ENCODE peak calls at places on chromosomes 12 and 14, in nine cellular contexts. I, L, S, Z, P, W, U, Q and O are unnamed samples.
A peak's percentile ranks its signal among the peaks of the same experiment; 100 is the strongest.

GRCh38 chr14:105146181-105146975 is 22.2 kb downstream of the JAG2 start:
- DNase-seq in Z (no peak), S (no peak), P (no peak), U (peak; percentile 5), W (no peak), Q (peak; percentile 23), I (no peak), L (no peak), O (no peak)

GRCh38 chr12:78338054-78338785 is 507.5 kb downstream of the NAV3 start:
- DNase-seq in W (no peak), I (no peak), Q (no peak), U (no peak), L (no peak), Z (no peak), P (no peak), S (no peak), O (no peak)

GRCh38 chr12:82686223-82687019 is at the start of gene TMTC2:
- DNase-seq in U (peak; percentile 95), L (peak; percentile 99), Q (peak; percentile 93), W (peak; percentile 12), I (peak; percentile 95), Z (peak; percentile 85), P (peak; percentile 83), S (peak; percentile 77), O (peak; percentile 68)

GRCh38 chr12:13005649-13006048 is 5.6 kb upstream of the HEBP1 start:
- DNase-seq in Z (no peak), U (peak; percentile 78), L (no peak), Q (no peak), I (no peak), W (no peak), S (no peak), P (no peak), O (no peak)

GRCh38 chr12:103632554-103633216 is 45.6 kb downstream of the STAB2 start:
- DNase-seq in W (peak; percentile 35), U (peak; percentile 50), Z (peak; percentile 82), L (no peak), P (no peak), Q (peak; percentile 85), I (peak; percentile 35), S (no peak), O (peak; percentile 37)

GRCh38 chr12:97545804-97546203 is 83.2 kb downstream of the RMST start:
- DNase-seq in Z (no peak), S (no peak), L (no peak), I (no peak), W (no peak), U (no peak), P (no peak), Q (no peak), O (no peak)

GRCh38 chr14:98345186-98345585 is 926.8 kb downstream of the BCL11B start:
- DNase-seq in Q (no peak), I (no peak), L (no peak), W (no peak), P (no peak), U (no peak), S (no peak), Z (no peak), O (no peak)

GRCh38 chr12:30067156-30067555 is 283.4 kb upstream of the TMTC1 start:
- DNase-seq in Q (no peak), I (no peak), S (peak; percentile 38), W (no peak), P (no peak), L (no peak), Z (no peak), U (no peak), O (no peak)

GRCh38 chr12:16187684-16188083 is 89.8 kb downstream of the SLC15A5 start:
- DNase-seq in W (no peak), Q (no peak), L (no peak), S (no peak), P (no peak), Z (no peak), I (no peak), U (no peak), O (no peak)